ENCODE peak calls at places on chromosomes 3 and 15, in five cellular contexts. S is HCT116, J is HepG2, M is H1, D is K562. E is an unnamed sample.

GRCh38 chr15:25170781-25171110 is 216.0 kb downstream of the SNRPN start:
- DNase-seq in S (no peak), J (no peak), M (no peak), D (no peak), E (no peak)

GRCh38 chr3:39166134-39166710 is 12.8 kb upstream of the CSRNP1 start:
- DNase-seq in S (no peak), J (no peak), M (no peak), D (no peak), E (no peak)

GRCh38 chr3:36697397-36698001 is 66.9 kb downstream of the DCLK3 start:
- DNase-seq in S (no peak), J (no peak), M (no peak), D (no peak), E (no peak)

GRCh38 chr3:28840976-28841376 is 439.9 kb upstream of the RBMS3 start:
- DNase-seq in S (no peak), J (no peak), M (no peak), D (no peak), E (peak; percentile 40)

GRCh38 chr3:41202075-41202833 is 2.9 kb downstream of the CTNNB1 start:
- DNase-seq in S (no peak), J (peak; percentile 37), M (no peak), D (no peak), E (no peak)

GRCh38 chr15:71677766-71678165 is 132.6 kb upstream of the NR2E3 start:
- DNase-seq in S (no peak), J (no peak), M (no peak), D (no peak), E (no peak)

GRCh38 chr15:78105541-78106241 is 13.3 kb downstream of the SH2D7 start:
- DNase-seq in S (no peak), J (peak; percentile 35), M (no peak), D (no peak), E (no peak)

GRCh38 chr3:189171707-189172106 is at the start of gene TPRG1:
- DNase-seq in S (no peak), J (no peak), M (no peak), D (no peak), E (no peak)

GRCh38 chr15:28981921-28982320 is 96.1 kb downstream of the APBA2 start:
- DNase-seq in S (no peak), J (no peak), M (no peak), D (no peak), E (no peak)

GRCh38 chr15:90001062-90001682 is at the start of gene ZNF710:
- DNase-seq in S (no peak), J (no peak), M (no peak), D (peak; percentile 80), E (no peak)

GRCh38 chr3:188646592-188646991 is 492.6 kb downstream of the LPP start:
- DNase-seq in S (no peak), J (no peak), M (no peak), D (no peak), E (no peak)

GRCh38 chr3:104873331-104873730 is 493.4 kb upstream of the ALCAM start:
- DNase-seq in S (no peak), J (no peak), M (no peak), D (no peak), E (no peak)

GRCh38 chr3:23968467-23969184 is 23.5 kb downstream of the NR1D2 start:
- DNase-seq in S (no peak), J (no peak), M (no peak), D (no peak), E (no peak)

GRCh38 chr3:10283638-10284037 is 9.1 kb downstream of the GHRL start:
- DNase-seq in S (no peak), J (no peak), M (no peak), D (no peak), E (no peak)

GRCh38 chr3:52533623-52534280 is at the start of gene NT5DC2:
- DNase-seq in S (no peak), J (peak; percentile 46), M (no peak), D (peak; percentile 90), E (no peak)

DNA sequence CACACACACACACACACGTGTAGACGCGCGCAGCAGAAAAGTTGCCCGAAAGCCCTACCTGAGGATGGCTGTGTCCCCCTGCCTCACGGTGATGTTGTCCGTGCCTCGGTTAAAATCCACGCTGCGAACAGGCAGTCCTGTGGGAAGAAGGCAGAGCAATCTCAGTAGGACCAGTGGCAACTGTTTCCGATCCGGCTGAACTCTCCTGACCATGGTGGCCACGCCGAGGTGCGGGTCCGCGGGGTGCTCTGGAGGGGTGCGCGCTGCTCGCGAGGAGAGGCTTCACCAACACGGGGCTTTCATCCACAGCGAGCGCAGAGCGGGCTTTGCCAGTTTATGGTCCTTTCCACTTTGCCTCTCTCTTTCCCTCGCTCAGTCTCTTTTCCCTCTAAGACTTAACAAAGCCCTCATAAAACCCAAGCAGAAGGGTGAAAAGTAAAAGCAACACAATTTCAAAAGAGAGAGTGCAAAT is 432 bp downstream of the LSAMP start:
- DNase-seq in S (no peak), J (no peak), M (no peak), D (no peak), E (no peak)
- TF ChIP-seq ZNF274 in S (no peak), J (no peak), M (no peak), D (no peak), E (no peak)

GRCh38 chr3:127590593-127591477 is at the start of gene TPRA1:
- DNase-seq in S (peak; percentile 94), J (peak; percentile 98), M (peak; percentile 80), D (peak; percentile 85), E (peak; percentile 90)

GRCh38 chr3:127589600-127590281 is 792 bp downstream of the TPRA1 start:
- DNase-seq in S (no peak), J (no peak), M (no peak), D (peak; percentile 20), E (no peak)

GRCh38 chr3:127587876-127588275 is 2.7 kb downstream of the TPRA1 start:
- DNase-seq in S (no peak), J (no peak), M (no peak), D (no peak), E (no peak)

GRCh38 chr3:127590282-127590592 is 296 bp downstream of the TPRA1 start:
- DNase-seq in S (no peak), J (no peak), M (no peak), D (peak; percentile 47), E (no peak)

DNA sequence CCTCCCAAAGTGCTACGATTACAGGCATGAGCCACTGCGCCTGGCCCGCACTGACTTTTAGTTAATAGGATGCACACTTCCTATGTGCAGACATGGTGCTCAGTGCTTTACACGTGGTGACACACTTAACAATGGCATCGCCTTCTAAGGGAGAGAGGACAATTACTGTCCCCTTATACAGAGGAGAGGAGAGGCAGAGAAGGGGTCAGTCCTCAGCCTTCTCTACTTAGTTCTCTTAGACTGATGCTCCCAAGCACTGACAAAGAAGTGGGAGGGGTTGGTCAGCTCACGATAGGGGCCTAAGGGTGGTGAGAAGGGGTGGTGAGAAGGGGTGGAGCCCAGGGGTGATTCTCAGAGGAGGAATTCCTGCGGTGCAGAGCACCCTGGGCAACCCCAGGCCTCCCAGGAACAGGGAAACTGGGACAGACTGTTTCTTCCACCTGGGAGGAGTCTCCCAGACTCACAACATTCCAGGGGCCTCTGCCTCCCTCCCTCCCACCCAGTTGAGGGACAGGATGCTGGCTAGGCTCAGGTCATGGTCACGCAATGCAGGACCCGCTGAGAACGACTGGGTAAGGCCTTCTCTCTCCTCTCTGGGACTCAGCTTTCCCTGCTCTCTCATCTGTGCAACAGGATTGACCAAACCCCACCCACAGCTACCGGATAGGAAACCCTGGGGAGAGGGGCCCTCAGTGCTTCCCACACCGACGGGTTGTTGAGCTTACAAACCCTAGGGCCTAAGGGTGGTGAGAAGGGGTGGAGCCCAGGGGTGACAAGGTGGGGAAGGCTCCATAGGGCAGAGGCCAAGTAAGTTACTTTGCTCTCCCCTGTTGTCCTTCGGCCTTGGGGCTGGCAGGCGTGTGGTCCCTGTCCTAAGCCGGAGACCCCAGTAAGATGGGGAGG is 1.6 kb downstream of the TPRA1 start:
- DNase-seq in S (no peak), J (peak; percentile 23), M (no peak), D (peak; percentile 27), E (no peak)
- TF ChIP-seq POLR2A in S (no peak), J (no peak), M (no peak), D (no peak), E (no peak)

DNA sequence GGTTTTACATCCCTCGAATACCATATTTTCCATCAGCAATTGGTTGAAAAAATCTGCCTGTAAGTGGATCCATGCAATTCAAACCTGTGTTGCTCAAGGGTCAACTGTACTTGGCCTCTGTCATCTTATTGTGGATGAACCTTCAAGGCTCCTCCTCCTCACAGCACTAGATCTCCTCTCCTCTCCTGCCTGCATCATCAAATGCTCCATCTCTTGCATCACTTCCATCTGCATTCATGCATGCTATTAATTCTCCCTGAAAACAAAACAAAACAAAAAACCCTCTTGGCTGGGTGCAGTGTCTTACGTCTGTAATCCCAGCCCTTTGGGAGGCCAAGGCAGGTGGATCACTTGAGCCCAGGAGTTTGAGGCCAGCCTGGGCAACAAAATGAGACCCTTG is 10.1 kb downstream of the BCL2L10 start:
- DNase-seq in S (no peak), J (no peak), M (no peak), D (no peak), E (no peak)
- TF ChIP-seq ZNF274 in S (no peak), J (no peak), M (no peak), D (no peak), E (no peak)

GRCh38 chr3:43248194-43248593 is 38.1 kb upstream of the SNRK start:
- DNase-seq in S (no peak), J (no peak), M (no peak), D (no peak), E (no peak)
- TF ChIP-seq POLR2A in S (no peak), J (no peak), M (no peak), D (no peak), E (no peak)